ENCODE peak calls at places on chromosomes 11 and 22, in eight cellular contexts. Y is psoas muscle, M is PC-9, E is dermis blood vessel endothelial cell, C is HL-60, V is posterior cingulate gyrus, T is NCI-H1105 treated with DMSO at 0.1 percent for 48 hours, A is A549. W is an unnamed sample.

GRCh38 chr11:68194675-68195294 is 18.3 kb downstream of the KMT5B start:
- DNase-seq in C (no peak), M (no peak), A (no peak), V (no peak), T (no peak), Y (no peak), E (no peak), W (no peak)

GRCh38 chr11:36615829-36616228 is 17.8 kb upstream of the RAG2 start:
- DNase-seq in A (no peak), M (no peak), T (no peak), Y (no peak), V (no peak), E (no peak), C (no peak), W (no peak)

GRCh38 chr11:24324211-24324610 is 172.6 kb upstream of the LUZP2 start:
- DNase-seq in V (no peak), E (no peak), A (no peak), M (no peak), Y (no peak), C (no peak), T (no peak), W (no peak)

GRCh38 chr11:76523147-76523546 is 78.3 kb downstream of the EMSY start:
- DNase-seq in M (no peak), C (no peak), E (no peak), T (peak), A (no peak), V (no peak), Y (no peak), W (no peak)

GRCh38 chr11:35337136-35337918 is 82.0 kb downstream of the SLC1A2 start:
- DNase-seq in Y (no peak), M (peak), T (no peak), C (no peak), E (peak), V (no peak), A (peak), W (no peak)

GRCh38 chr11:1346669-1347390 is 37.4 kb upstream of the TOLLIP start:
- DNase-seq in T (no peak), A (no peak), M (no peak), E (no peak), C (no peak), V (no peak), Y (no peak), W (no peak)

GRCh38 chr11:128519353-128519752 is 68.0 kb downstream of the ETS1 start:
- DNase-seq in A (no peak), Y (no peak), T (no peak), M (no peak), V (no peak), C (no peak), E (no peak), W (no peak)

GRCh38 chr11:93288767-93289166 is 41.8 kb upstream of the DEUP1 start:
- DNase-seq in C (no peak), V (no peak), A (no peak), T (no peak), Y (no peak), E (no peak), M (no peak), W (no peak)

GRCh38 chr11:104254347-104254746 is 90.4 kb upstream of the PDGFD start:
- DNase-seq in E (peak), C (peak), T (no peak), Y (peak), A (peak), V (peak), M (peak), W (no peak)

GRCh38 chr11:18669211-18669593 is 29.4 kb upstream of the TMEM86A start:
- DNase-seq in Y (no peak), V (no peak), A (no peak), E (no peak), C (no peak), T (no peak), M (peak), W (no peak)

GRCh38 chr11:79167510-79168188 is 273.2 kb downstream of the TENM4 start:
- DNase-seq in C (no peak), V (no peak), T (no peak), Y (no peak), M (no peak), E (no peak), A (no peak), W (no peak)

GRCh38 chr11:107704432-107704831 is 7.4 kb downstream of the SLN start:
- DNase-seq in V (no peak), Y (no peak), M (peak), A (peak), E (no peak), T (no peak), C (no peak), W (no peak)

GRCh38 chr11:23990346-23990745 is 506.5 kb upstream of the LUZP2 start:
- DNase-seq in M (no peak), T (no peak), V (no peak), A (no peak), C (no peak), Y (no peak), E (no peak), W (no peak)

GRCh38 chr22:24957043-24957442 is 4.5 kb downstream of the KIAA1671 start:
- DNase-seq in M (no peak), Y (no peak), V (no peak), C (no peak), T (no peak), A (no peak), E (no peak), W (no peak)

GRCh38 chr11:18144243-18144642 is 11.9 kb downstream of the MRGPRX3 start:
- DNase-seq in A (no peak), E (no peak), T (no peak), M (no peak), Y (no peak), C (no peak), V (no peak), W (no peak)

GRCh38 chr22:17806437-17806836 is 32.2 kb upstream of the BID start:
- DNase-seq in Y (no peak), C (no peak), E (no peak), T (no peak), A (no peak), V (no peak), M (no peak), W (no peak)

GRCh38 chr11:3849297-3849874 is 6.1 kb upstream of the STIM1 start:
- DNase-seq in C (peak), M (peak), T (peak), A (peak), V (no peak), E (peak), Y (no peak), W (no peak)

GRCh38 chr11:117716652-117717440 is 80.2 kb downstream of the DSCAML1 start:
- DNase-seq in C (no peak), V (no peak), T (no peak), A (no peak), E (no peak), Y (no peak), M (no peak), W (no peak)

GRCh38 chr11:84901986-84902385 is 725.2 kb downstream of the DLG2 start:
- DNase-seq in E (no peak), T (no peak), A (no peak), V (no peak), C (no peak), M (no peak), Y (no peak), W (no peak)

GRCh38 chr22:29109853-29110252 is 37.0 kb downstream of the KREMEN1 start:
- DNase-seq in V (no peak), C (no peak), A (no peak), M (no peak), Y (no peak), T (no peak), E (no peak), W (no peak)

GRCh38 chr11:92653448-92653847 is 316.0 kb upstream of the MTNR1B start:
- DNase-seq in E (no peak), Y (no peak), A (no peak), V (no peak), M (no peak), T (no peak), C (no peak), W (no peak)

GRCh38 chr11:34960277-34960676 is 43.9 kb downstream of the PDHX start:
- DNase-seq in T (peak), Y (no peak), A (no peak), V (peak), M (no peak), E (no peak), C (no peak), W (no peak)

GRCh38 chr22:38724926-38725571 is 19.3 kb downstream of the GTPBP1 start:
- DNase-seq in Y (no peak), M (no peak), C (peak), T (peak), E (peak), A (peak), V (peak), W (no peak)

GRCh38 chr11:125433454-125434121 is 62.5 kb downstream of the FEZ1 start:
- DNase-seq in T (peak), M (peak), V (peak), C (peak), E (peak), Y (peak), A (peak), W (no peak)

GRCh38 chr22:19121631-19122142 is 525 bp downstream of the DGCR2 start:
- DNase-seq in A (peak), C (peak), T (peak), Y (peak), V (peak), M (peak), E (peak), W (no peak)

W was measured in osteocyte.